ENCODE peak calls at places on chromosomes 12 and 14, in four cellular contexts. One of them, this sample, is unnamed.

GRCh38 chr12:14886271-14886670 is 617 bp upstream of the MGP start:
- DNase-seq in activated B cell treated with CpG ODN at 0.5 μM for 24 hours: no peak
- DNase-seq in A549: no peak
- DNase-seq in GM10248: no peak
- DNase-seq in this sample: peak

GRCh38 chr12:32688786-32689185 is 9.7 kb downstream of the DNM1L start:
- DNase-seq in activated B cell treated with CpG ODN at 0.5 μM for 24 hours: no peak
- DNase-seq in A549: no peak
- DNase-seq in GM10248: no peak
- DNase-seq in this sample: no peak

GRCh38 chr12:14554281-14555008 is 13.2 kb downstream of the PLBD1 start:
- DNase-seq in activated B cell treated with CpG ODN at 0.5 μM for 24 hours: no peak
- DNase-seq in A549: peak
- DNase-seq in GM10248: no peak
- DNase-seq in this sample: peak

GRCh38 chr12:132377147-132377546 is 47.8 kb upstream of the GALNT9 start:
- DNase-seq in activated B cell treated with CpG ODN at 0.5 μM for 24 hours: no peak
- DNase-seq in A549: no peak
- DNase-seq in GM10248: no peak
- DNase-seq in this sample: no peak

GRCh38 chr12:3225796-3226180 is 148.6 kb downstream of the TSPAN9 start:
- DNase-seq in activated B cell treated with CpG ODN at 0.5 μM for 24 hours: no peak
- DNase-seq in A549: no peak
- DNase-seq in GM10248: no peak
- DNase-seq in this sample: no peak

GRCh38 chr12:25701290-25701689 is 148.2 kb upstream of the LMNTD1 start:
- DNase-seq in activated B cell treated with CpG ODN at 0.5 μM for 24 hours: no peak
- DNase-seq in A549: peak
- DNase-seq in GM10248: no peak
- DNase-seq in this sample: no peak

GRCh38 chr14:55712505-55712904 is 132.5 kb downstream of the KTN1 start:
- DNase-seq in activated B cell treated with CpG ODN at 0.5 μM for 24 hours: no peak
- DNase-seq in A549: no peak
- DNase-seq in GM10248: no peak
- DNase-seq in this sample: no peak

GRCh38 chr12:58302487-58303011 is 361.2 kb downstream of the ATP23 start:
- DNase-seq in activated B cell treated with CpG ODN at 0.5 μM for 24 hours: no peak
- DNase-seq in A549: peak
- DNase-seq in GM10248: no peak
- DNase-seq in this sample: peak

GRCh38 chr14:65639216-65639615 is 226.7 kb downstream of the FUT8 start:
- DNase-seq in activated B cell treated with CpG ODN at 0.5 μM for 24 hours: no peak
- DNase-seq in A549: peak
- DNase-seq in GM10248: no peak
- DNase-seq in this sample: no peak

GRCh38 chr14:52346778-52347177 is 32.7 kb downstream of the PTGER2 start:
- DNase-seq in activated B cell treated with CpG ODN at 0.5 μM for 24 hours: no peak
- DNase-seq in A549: no peak
- DNase-seq in GM10248: no peak
- DNase-seq in this sample: no peak

GRCh38 chr14:102867826-102868580 is 54.5 kb upstream of the AMN start:
- DNase-seq in activated B cell treated with CpG ODN at 0.5 μM for 24 hours: no peak
- DNase-seq in A549: no peak
- DNase-seq in GM10248: no peak
- DNase-seq in this sample: no peak

GRCh38 chr14:102811254-102811963 is 34.2 kb downstream of the TRAF3 start:
- DNase-seq in activated B cell treated with CpG ODN at 0.5 μM for 24 hours: no peak
- DNase-seq in A549: no peak
- DNase-seq in GM10248: peak
- DNase-seq in this sample: no peak

GRCh38 chr14:77268989-77269595 is 1.9 kb downstream of the NGB start:
- DNase-seq in activated B cell treated with CpG ODN at 0.5 μM for 24 hours: no peak
- DNase-seq in A549: no peak
- DNase-seq in GM10248: no peak
- DNase-seq in this sample: no peak

GRCh38 chr12:62632521-62632920 is 165.9 kb downstream of the MON2 start:
- DNase-seq in activated B cell treated with CpG ODN at 0.5 μM for 24 hours: peak
- DNase-seq in A549: no peak
- DNase-seq in GM10248: peak
- DNase-seq in this sample: peak

GRCh38 chr12:116201359-116201758 is 76.1 kb downstream of the MED13L start:
- DNase-seq in activated B cell treated with CpG ODN at 0.5 μM for 24 hours: no peak
- DNase-seq in A549: no peak
- DNase-seq in GM10248: no peak
- DNase-seq in this sample: no peak

GRCh38 chr14:33834101-33834955 is 116.5 kb downstream of the EGLN3 start:
- DNase-seq in activated B cell treated with CpG ODN at 0.5 μM for 24 hours: no peak
- DNase-seq in A549: no peak
- DNase-seq in GM10248: no peak
- DNase-seq in this sample: no peak

GRCh38 chr12:64931981-64932380 is 107.5 kb downstream of the TBC1D30 start:
- DNase-seq in activated B cell treated with CpG ODN at 0.5 μM for 24 hours: no peak
- DNase-seq in A549: no peak
- DNase-seq in GM10248: no peak
- DNase-seq in this sample: no peak

GRCh38 chr12:32155041-32155440 is 48.4 kb downstream of the BICD1 start:
- DNase-seq in activated B cell treated with CpG ODN at 0.5 μM for 24 hours: no peak
- DNase-seq in A549: no peak
- DNase-seq in GM10248: no peak
- DNase-seq in this sample: no peak

GRCh38 chr14:100975668-100976067 is 72.1 kb upstream of the RTL1 start:
- DNase-seq in activated B cell treated with CpG ODN at 0.5 μM for 24 hours: no peak
- DNase-seq in A549: no peak
- DNase-seq in GM10248: no peak
- DNase-seq in this sample: no peak

GRCh38 chr14:79986251-79986650 is 225.1 kb downstream of the DIO2 start:
- DNase-seq in activated B cell treated with CpG ODN at 0.5 μM for 24 hours: no peak
- DNase-seq in A549: no peak
- DNase-seq in GM10248: no peak
- DNase-seq in this sample: no peak

GRCh38 chr12:24455811-24456210 is 493.1 kb downstream of the BCAT1 start:
- DNase-seq in activated B cell treated with CpG ODN at 0.5 μM for 24 hours: no peak
- DNase-seq in A549: no peak
- DNase-seq in GM10248: no peak
- DNase-seq in this sample: no peak

GRCh38 chr14:96979611-96980074 is 182.5 kb downstream of the VRK1 start:
- DNase-seq in activated B cell treated with CpG ODN at 0.5 μM for 24 hours: no peak
- DNase-seq in A549: no peak
- DNase-seq in GM10248: no peak
- DNase-seq in this sample: no peak

GRCh38 chr12:130944878-130945277 is 8.8 kb upstream of the ADGRD1 start:
- DNase-seq in activated B cell treated with CpG ODN at 0.5 μM for 24 hours: no peak
- DNase-seq in A549: no peak
- DNase-seq in GM10248: no peak
- DNase-seq in this sample: no peak

GRCh38 chr12:128258866-128259555 is 8.0 kb upstream of the TMEM132C start:
- DNase-seq in activated B cell treated with CpG ODN at 0.5 μM for 24 hours: no peak
- DNase-seq in A549: no peak
- DNase-seq in GM10248: no peak
- DNase-seq in this sample: no peak

GRCh38 chr12:122928033-122928890 is 32.3 kb upstream of the VPS37B start:
- DNase-seq in activated B cell treated with CpG ODN at 0.5 μM for 24 hours: no peak
- DNase-seq in A549: no peak
- DNase-seq in GM10248: no peak
- DNase-seq in this sample: no peak

GRCh38 chr12:45473636-45474035 is 255.9 kb upstream of the ARID2 start:
- DNase-seq in activated B cell treated with CpG ODN at 0.5 μM for 24 hours: no peak
- DNase-seq in A549: no peak
- DNase-seq in GM10248: no peak
- DNase-seq in this sample: no peak

GRCh38 chr12:22410497-22410896 is 76.0 kb upstream of the ST8SIA1 start:
- DNase-seq in activated B cell treated with CpG ODN at 0.5 μM for 24 hours: no peak
- DNase-seq in A549: no peak
- DNase-seq in GM10248: no peak
- DNase-seq in this sample: peak

GRCh38 chr12:91610561-91610960 is 427.9 kb upstream of the DCN start:
- DNase-seq in activated B cell treated with CpG ODN at 0.5 μM for 24 hours: no peak
- DNase-seq in A549: no peak
- DNase-seq in GM10248: no peak
- DNase-seq in this sample: no peak

GRCh38 chr12:3882896-3883564 is 9.8 kb upstream of the PARP11 start:
- DNase-seq in activated B cell treated with CpG ODN at 0.5 μM for 24 hours: no peak
- DNase-seq in A549: peak
- DNase-seq in GM10248: peak
- DNase-seq in this sample: no peak

GRCh38 chr12:98736352-98737326 is 91.5 kb downstream of the APAF1 start:
- DNase-seq in activated B cell treated with CpG ODN at 0.5 μM for 24 hours: no peak
- DNase-seq in A549: peak
- DNase-seq in GM10248: no peak
- DNase-seq in this sample: no peak

GRCh38 chr12:121968880-121969279 is 50.5 kb downstream of the CFAP251 start:
- DNase-seq in activated B cell treated with CpG ODN at 0.5 μM for 24 hours: no peak
- DNase-seq in A549: no peak
- DNase-seq in GM10248: peak
- DNase-seq in this sample: no peak

GRCh38 chr12:22271036-22271435 is 63.5 kb downstream of the ST8SIA1 start:
- DNase-seq in activated B cell treated with CpG ODN at 0.5 μM for 24 hours: no peak
- DNase-seq in A549: peak
- DNase-seq in GM10248: no peak
- DNase-seq in this sample: no peak

GRCh38 chr14:56025191-56025590 is 93.0 kb upstream of the PELI2 start:
- DNase-seq in activated B cell treated with CpG ODN at 0.5 μM for 24 hours: no peak
- DNase-seq in A549: no peak
- DNase-seq in GM10248: no peak
- DNase-seq in this sample: no peak

GRCh38 chr14:91063119-91063518 is 2.7 kb upstream of the RPS6KA5 start:
- DNase-seq in activated B cell treated with CpG ODN at 0.5 μM for 24 hours: no peak
- DNase-seq in A549: peak
- DNase-seq in GM10248: peak
- DNase-seq in this sample: no peak

GRCh38 chr14:91062600-91062999 is 2.2 kb upstream of the RPS6KA5 start:
- DNase-seq in activated B cell treated with CpG ODN at 0.5 μM for 24 hours: no peak
- DNase-seq in A549: no peak
- DNase-seq in GM10248: no peak
- DNase-seq in this sample: no peak

GRCh38 chr14:91061309-91061887 is 957 bp upstream of the RPS6KA5 start:
- DNase-seq in activated B cell treated with CpG ODN at 0.5 μM for 24 hours: no peak
- DNase-seq in A549: no peak
- DNase-seq in GM10248: no peak
- DNase-seq in this sample: no peak

GRCh38 chr14:91059576-91060471 is 617 bp downstream of the RPS6KA5 start:
- DNase-seq in activated B cell treated with CpG ODN at 0.5 μM for 24 hours: peak
- DNase-seq in A549: no peak
- DNase-seq in GM10248: peak
- DNase-seq in this sample: peak

GRCh38 chr14:91060472-91061308 is at the start of gene RPS6KA5:
- DNase-seq in activated B cell treated with CpG ODN at 0.5 μM for 24 hours: peak
- DNase-seq in A549: peak
- DNase-seq in GM10248: peak
- DNase-seq in this sample: peak
- TF ChIP-seq CTCF in activated B cell treated with CpG ODN at 0.5 μM for 24 hours: no peak
- TF ChIP-seq CTCF in A549: no peak
- TF ChIP-seq CTCF in GM10248: no peak
- TF ChIP-seq CTCF in this sample: no peak

DNA sequence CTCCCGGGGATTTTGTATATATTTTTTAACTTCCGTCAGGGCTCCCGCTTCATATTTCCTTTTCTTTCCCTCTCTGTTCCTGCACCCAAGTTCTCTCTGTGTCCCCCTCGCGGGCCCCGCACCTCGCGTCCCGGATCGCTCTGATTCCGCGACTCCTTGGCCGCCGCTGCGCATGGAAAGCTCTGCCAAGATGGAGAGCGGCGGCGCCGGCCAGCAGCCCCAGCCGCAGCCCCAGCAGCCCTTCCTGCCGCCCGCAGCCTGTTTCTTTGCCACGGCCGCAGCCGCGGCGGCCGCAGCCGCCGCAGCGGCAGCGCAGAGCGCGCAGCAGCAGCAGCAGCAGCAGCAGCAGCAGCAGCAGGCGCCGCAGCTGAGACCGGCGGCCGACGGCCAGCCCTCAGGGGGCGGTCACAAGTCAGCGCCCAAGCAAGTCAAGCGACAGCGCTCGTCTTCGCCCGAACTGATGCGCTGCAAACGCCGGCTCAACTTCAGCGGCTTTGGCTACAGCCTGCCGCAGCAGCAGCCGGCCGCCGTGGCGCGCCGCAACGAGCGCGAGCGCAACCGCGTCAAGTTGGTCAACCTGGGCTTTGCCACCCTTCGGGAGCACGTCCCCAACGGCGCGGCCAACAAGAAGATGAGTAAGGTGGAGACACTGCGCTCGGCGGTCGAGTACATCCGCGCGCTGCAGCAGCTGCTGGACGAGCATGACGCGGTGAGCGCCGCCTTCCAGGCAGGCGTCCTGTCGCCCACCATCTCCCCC is 777 bp downstream of the ASCL1 start:
- DNase-seq in activated B cell treated with CpG ODN at 0.5 μM for 24 hours: no peak
- DNase-seq in A549: peak
- DNase-seq in GM10248: peak
- DNase-seq in this sample: no peak
- TF ChIP-seq CTCF in activated B cell treated with CpG ODN at 0.5 μM for 24 hours: no peak
- TF ChIP-seq CTCF in A549: no peak
- TF ChIP-seq CTCF in GM10248: no peak
- TF ChIP-seq CTCF in this sample: no peak

GRCh38 chr14:73820631-73821030 is 31.0 kb upstream of the PTGR2 start:
- DNase-seq in activated B cell treated with CpG ODN at 0.5 μM for 24 hours: no peak
- DNase-seq in A549: no peak
- DNase-seq in GM10248: no peak
- DNase-seq in this sample: no peak
- TF ChIP-seq CTCF in activated B cell treated with CpG ODN at 0.5 μM for 24 hours: no peak
- TF ChIP-seq CTCF in A549: no peak
- TF ChIP-seq CTCF in GM10248: no peak
- TF ChIP-seq CTCF in this sample: no peak

DNA sequence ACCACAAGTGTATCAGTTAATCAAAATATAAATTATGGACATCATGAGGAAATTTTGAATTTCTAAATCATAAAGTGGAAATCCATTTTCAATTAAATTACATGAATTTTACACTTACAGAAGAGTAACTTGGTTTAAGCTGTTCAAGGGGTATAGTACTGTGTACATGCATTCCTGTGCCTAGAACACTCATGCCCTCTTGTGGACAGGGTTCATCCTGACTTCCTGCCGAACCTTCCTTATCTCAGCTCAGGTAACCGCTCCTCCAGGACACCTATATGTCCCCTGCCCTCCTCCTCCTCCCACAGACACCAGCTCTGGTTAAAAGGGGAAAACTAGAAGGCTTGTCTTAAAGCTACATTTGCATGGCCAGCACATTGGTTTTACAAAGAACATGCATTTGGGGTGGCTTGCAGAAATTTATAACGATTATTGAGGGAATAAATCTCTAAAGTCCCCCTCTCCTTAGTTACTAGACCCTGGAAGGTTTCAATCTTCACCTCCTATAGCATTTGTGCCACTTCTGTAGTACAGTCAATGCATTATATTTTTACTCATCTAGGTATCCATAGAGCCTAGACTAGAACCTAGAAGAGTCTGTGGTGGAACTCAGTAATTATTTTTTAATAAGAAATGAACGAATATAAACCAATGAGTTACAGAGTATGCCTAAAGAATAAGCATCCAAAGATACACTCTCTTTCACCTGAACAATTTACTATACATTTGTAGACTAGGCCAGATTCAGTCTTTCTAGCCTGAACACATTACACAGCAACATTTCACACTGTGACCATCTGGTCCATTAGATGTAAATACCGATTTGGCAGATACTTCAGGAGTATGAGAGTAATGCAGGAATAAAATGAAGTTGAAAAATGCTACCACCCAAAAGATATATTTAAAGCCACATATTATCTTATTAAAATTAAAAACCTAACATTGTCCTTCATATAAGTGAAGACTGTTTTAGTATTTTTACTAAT is 345.6 kb downstream of the PAWR start:
- DNase-seq in activated B cell treated with CpG ODN at 0.5 μM for 24 hours: no peak
- DNase-seq in A549: peak
- DNase-seq in GM10248: peak
- DNase-seq in this sample: peak
- TF ChIP-seq CTCF in activated B cell treated with CpG ODN at 0.5 μM for 24 hours: no peak
- TF ChIP-seq CTCF in A549: peak
- TF ChIP-seq CTCF in GM10248: peak
- TF ChIP-seq CTCF in this sample: peak

This sample was measured in Calu3.